ENCODE peak calls at places on chromosomes 1 and 21, in four cellular contexts. N is neural progenitor cell, O is spleen, V is endothelial cell of umbilical vein. I is an unnamed sample. For H3K4me1, the result is how much of the 10 kb centered on the place peaks cover.

GRCh38 chr1:158227904-158228623 is 26.2 kb upstream of the CD1A start:
- DNase-seq in N (no peak), V (no peak), O (no peak), I (no peak)

GRCh38 chr1:241640149-241640866 is at the start of the genes CHML and OPN3:
- DNase-seq in V (peak), O (peak), N (peak), I (peak)

GRCh38 chr1:66711420-66711819 is 40.8 kb upstream of the DYNLT5 start:
- DNase-seq in O (no peak), N (peak), V (no peak), I (peak)

GRCh38 chr1:33047839-33048305 is 11.2 kb upstream of the AK2 start:
- DNase-seq in N (no peak), V (no peak), O (no peak), I (no peak)

GRCh38 chr1:201254625-201255469 is 28.5 kb upstream of the PKP1 start:
- DNase-seq in N (peak), O (peak), V (peak), I (peak)

GRCh38 chr1:156959414-156959813 is 39.0 kb downstream of the LRRC71 start:
- DNase-seq in O (no peak), N (no peak), V (peak), I (no peak)

GRCh38 chr1:34405266-34405959 is 228.7 kb downstream of the C1orf94 start:
- DNase-seq in V (no peak), N (no peak), O (no peak), I (no peak)

GRCh38 chr1:77316006-77316405 is 34.2 kb downstream of the AK5 start:
- DNase-seq in N (no peak), O (no peak), V (no peak), I (no peak)

GRCh38 chr1:86922445-86922844 is 8.0 kb downstream of the HS2ST1 start:
- DNase-seq in O (no peak), V (no peak), N (no peak), I (no peak)

GRCh38 chr21:26169611-26170470 is 729 bp downstream of the APP start:
- DNase-seq in V (peak), N (peak), O (peak), I (peak)

GRCh38 chr1:236149003-236149595 is 6.8 kb downstream of the GPR137B start:
- DNase-seq in O (no peak), N (no peak), V (no peak), I (no peak)

GRCh38 chr1:109978761-109979488 is 5.6 kb upstream of the AHCYL1 start:
- DNase-seq in V (peak), O (no peak), N (no peak), I (no peak)

GRCh38 chr1:227938911-227939790 is 8.6 kb downstream of the WNT9A start:
- DNase-seq in N (no peak), V (no peak), O (peak), I (peak)

GRCh38 chr1:175035860-175036259 is 12.6 kb upstream of the MRPS14 start:
- DNase-seq in N (no peak), V (no peak), O (no peak), I (no peak)

GRCh38 chr1:10456079-10456478 is 6.2 kb downstream of the CORT start:
- DNase-seq in V (no peak), N (no peak), O (no peak), I (no peak)

GRCh38 chr1:218459450-218459849 is 114.3 kb downstream of the TGFB2 start:
- DNase-seq in N (peak), V (peak), O (no peak), I (no peak)

GRCh38 chr1:9835758-9836631 is 12.2 kb upstream of the CLSTN1 start:
- DNase-seq in V (peak), O (no peak), N (peak), I (peak)

DNA sequence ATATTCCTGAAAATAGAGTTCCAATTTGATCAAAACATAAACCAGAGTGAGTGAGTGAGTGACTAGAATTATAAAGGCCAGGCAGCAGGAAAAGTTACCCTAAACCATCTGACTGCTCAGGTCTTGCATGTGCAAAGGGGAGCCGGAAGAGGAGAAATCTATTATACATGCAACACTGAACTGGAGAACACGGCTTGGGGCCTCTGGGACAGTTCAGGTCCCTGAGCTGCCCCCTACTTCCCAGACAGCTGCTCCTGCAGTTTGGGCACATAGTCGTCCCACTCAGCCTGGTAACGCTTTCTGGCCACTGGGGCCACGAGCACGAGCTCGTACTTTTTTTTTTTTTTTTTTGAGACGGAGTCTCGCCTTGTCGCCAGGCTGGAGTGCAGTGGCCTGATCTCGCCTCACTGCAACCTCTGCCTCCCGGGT is 40.1 kb downstream of the PTPRC start:
- DNase-seq in N (no peak), O (peak), V (no peak), I (no peak)
- H3K4me1 ChIP-seq in N (under half), O (half or more), V (under half), I (under half)

DNA sequence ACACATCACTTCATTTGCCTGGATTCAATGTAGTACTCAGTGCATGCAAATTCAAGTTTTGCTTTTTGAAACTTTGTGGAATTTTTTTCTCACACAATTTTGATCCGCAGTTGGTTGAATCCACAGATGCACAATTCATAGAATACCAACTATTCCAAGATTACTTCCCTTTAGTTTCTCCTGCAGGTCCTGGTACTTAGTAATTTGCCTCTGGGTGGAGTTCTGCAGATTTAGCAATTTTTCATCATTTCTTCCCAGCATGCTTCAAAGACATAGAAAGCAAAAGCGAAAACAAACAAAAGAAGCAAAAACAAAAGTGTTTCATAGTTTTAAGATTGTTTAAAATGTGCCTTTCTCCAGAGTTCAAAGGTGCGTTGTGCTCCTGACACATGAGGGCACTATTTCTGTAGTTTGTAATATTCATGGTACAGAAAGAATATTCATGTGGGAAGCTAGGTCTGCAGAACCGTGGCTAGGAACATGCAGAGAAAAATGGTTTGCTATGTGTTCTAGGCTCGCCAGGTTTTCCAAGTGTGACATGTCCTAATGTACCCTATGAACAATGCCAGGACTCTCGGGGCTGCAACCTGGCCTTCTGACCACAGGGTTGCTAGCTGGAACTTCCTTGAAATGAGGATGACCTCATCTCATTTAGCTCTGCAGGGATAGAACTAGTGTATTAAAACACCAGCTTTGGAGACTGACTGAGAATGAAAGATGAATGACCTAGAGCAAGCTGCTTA is 30.0 kb upstream of the RCSD1 start:
- DNase-seq in N (no peak), O (no peak), V (peak), I (no peak)
- H3K4me3 ChIP-seq in N (no peak), O (no peak), V (no peak), I (no peak)

GRCh38 chr1:207817778-207818751 is 66.2 kb downstream of the CD46 start:
- DNase-seq in N (no peak), V (no peak), O (no peak), I (peak)
- H3K4me1 ChIP-seq in N (under half), V (under half), O (half or more), I (half or more)

DNA sequence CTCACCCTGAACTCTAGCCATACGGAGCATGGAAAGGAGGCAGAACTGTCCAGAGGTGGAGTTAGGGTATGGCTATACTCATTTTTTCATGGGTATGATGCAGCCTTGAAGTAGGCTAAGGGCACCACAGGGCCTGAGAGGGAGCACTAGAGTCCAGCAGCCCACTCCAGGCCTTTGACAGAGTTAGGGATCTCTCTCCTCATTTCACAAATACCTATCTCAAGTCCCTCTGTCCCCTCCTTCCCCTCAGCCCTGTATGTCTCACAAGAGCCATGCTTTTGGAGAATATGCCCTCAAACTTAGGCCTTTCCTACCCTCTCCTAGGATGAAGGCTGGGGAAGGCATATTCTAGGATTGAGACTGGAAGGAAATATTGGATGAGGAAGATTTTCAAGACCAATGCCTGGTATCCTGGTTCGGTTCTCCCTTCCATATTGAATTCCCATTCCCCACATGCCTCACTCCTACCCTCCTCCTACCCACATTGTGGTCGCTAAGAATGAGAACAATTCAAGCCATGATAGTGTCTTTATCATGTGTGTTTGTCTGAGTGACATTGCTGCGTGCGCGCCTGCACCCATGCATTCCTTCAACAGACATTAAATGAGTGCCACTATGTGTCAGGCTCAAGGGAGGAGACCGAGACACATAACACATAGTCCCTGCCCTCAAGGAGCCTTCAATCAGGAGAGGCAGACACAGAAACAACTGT is 2.6 kb upstream of the NECTIN4 start:
- DNase-seq in V (no peak), O (no peak), N (no peak), I (no peak)
- H3K4me3 ChIP-seq in V (no peak), O (no peak), N (no peak), I (no peak)

DNA sequence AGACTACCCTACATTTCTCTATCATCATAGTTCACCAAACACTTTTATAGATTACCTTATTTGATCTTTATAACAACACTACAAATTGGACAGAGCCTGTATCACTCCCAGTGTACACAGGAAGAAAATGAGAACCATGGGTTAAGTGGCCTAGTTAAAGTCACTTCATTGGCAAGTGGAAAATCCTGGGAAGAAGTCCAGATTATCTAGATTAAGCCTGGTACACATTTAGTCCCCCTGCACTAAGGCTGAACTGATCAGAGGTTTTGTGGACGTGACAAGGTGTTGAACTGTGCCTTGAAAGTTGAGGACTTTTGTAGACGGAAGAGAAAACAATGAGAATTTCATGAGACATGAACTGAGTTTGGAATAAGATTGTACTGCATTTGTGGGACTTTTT is 7.5 kb upstream of the USH2A start:
- DNase-seq in O (no peak), V (no peak), N (no peak), I (no peak)
- H3K4me1 ChIP-seq in O (under half), V (under half), N (under half), I (under half)

DNA sequence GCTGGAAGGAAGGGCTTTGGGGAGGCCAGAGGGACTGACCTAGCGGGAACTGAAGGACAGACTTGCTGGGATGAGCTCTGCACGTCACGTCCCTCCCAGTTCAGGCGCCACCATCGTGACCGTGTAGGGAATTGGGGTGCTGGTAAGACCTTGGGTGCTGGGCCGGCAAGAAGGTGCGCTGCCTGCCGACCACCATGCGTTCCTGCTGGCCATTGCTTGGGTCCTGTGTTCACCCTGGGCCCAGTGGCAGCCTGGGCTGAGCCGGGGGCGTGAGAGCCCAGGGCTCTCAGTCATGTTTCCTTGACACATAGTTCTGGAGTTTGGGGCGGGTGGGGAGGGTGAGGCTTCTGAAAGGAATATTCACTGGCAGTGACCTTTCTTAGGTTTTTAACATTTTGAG is 176.0 kb downstream of the CAMTA1 start:
- DNase-seq in V (no peak), O (no peak), N (no peak), I (no peak)
- H3K4me3 ChIP-seq in V (no peak), O (no peak), N (peak), I (no peak)

I was measured in kidney.